ENCODE peak calls at places on chromosomes 1 and 21, in eight cellular contexts. Z is suprapubic skin; P is endothelial cell; C is stimulated activated effector memory CD8-positive, alpha-beta T cell treated with anti-CD3 and anti-CD28 coated beads, Interleukin-12 subunit alpha, Interleukin-12 subunit beta, amount 100 ng/mL, for 72 hours; H is GM23338; F is T1000; S is NCI-H510A treated with DMSO at 0.1 percent for 48 hours; J is SK-N-SH. A is an unnamed sample.

GRCh38 chr1:1763657-1764621 is 14.3 kb downstream of the NADK start:
- DNase-seq in Z (no peak), P (no peak), C (no peak), H (no peak), F (peak), S (peak), J (no peak), A (no peak)

GRCh38 chr1:145729196-145729595 is 9.9 kb downstream of the CD160 start:
- DNase-seq in Z (no peak), P (no peak), C (no peak), H (no peak), F (no peak), S (no peak), J (no peak), A (no peak)

GRCh38 chr1:51919684-51920083 is 41.2 kb upstream of the NRDC start:
- DNase-seq in Z (no peak), P (no peak), C (no peak), H (no peak), F (no peak), S (no peak), J (no peak), A (no peak)

GRCh38 chr1:20589331-20590312 is 725 bp downstream of the CDA start:
- DNase-seq in Z (peak), P (no peak), C (no peak), H (no peak), F (no peak), S (no peak), J (peak), A (no peak)

GRCh38 chr1:36831171-36831810 is 203.0 kb downstream of the GRIK3 start:
- DNase-seq in Z (no peak), P (no peak), C (no peak), H (no peak), F (no peak), S (peak), J (no peak), A (no peak)

GRCh38 chr1:42928859-42929258 is 29.8 kb downstream of the SLC2A1 start:
- DNase-seq in Z (peak), P (no peak), C (no peak), H (no peak), F (no peak), S (no peak), J (no peak), A (no peak)

GRCh38 chr1:6519935-6520621 is 28.6 kb upstream of the PLEKHG5 start:
- DNase-seq in Z (no peak), P (no peak), C (no peak), H (peak), F (peak), S (peak), J (peak), A (peak)

GRCh38 chr1:170548497-170548896 is 16.5 kb downstream of the GORAB start:
- DNase-seq in Z (no peak), P (no peak), C (no peak), H (no peak), F (no peak), S (no peak), J (no peak), A (no peak)

GRCh38 chr1:223329664-223330420 is 34.1 kb downstream of the SUSD4 start:
- DNase-seq in Z (no peak), P (no peak), C (no peak), H (no peak), F (no peak), S (no peak), J (no peak), A (no peak)

GRCh38 chr1:51175278-51175677 is 60.8 kb upstream of the RNF11 start:
- DNase-seq in Z (no peak), P (no peak), C (no peak), H (no peak), F (no peak), S (no peak), J (no peak), A (no peak)

GRCh38 chr21:45125347-45125746 is 51.0 kb downstream of the ADARB1 start:
- DNase-seq in Z (no peak), P (no peak), C (no peak), H (no peak), F (no peak), S (no peak), J (no peak), A (no peak)

GRCh38 chr1:67642694-67643093 is 42.3 kb upstream of the GADD45A start:
- DNase-seq in Z (no peak), P (peak), C (no peak), H (no peak), F (no peak), S (no peak), J (no peak), A (no peak)

GRCh38 chr1:54407957-54408700 is 1.9 kb upstream of the SSBP3 start:
- DNase-seq in Z (no peak), P (no peak), C (no peak), H (peak), F (peak), S (no peak), J (no peak), A (no peak)

GRCh38 chr1:2514863-2515762 is 11.3 kb downstream of the PANK4 start:
- DNase-seq in Z (no peak), P (no peak), C (no peak), H (peak), F (no peak), S (no peak), J (no peak), A (no peak)

GRCh38 chr1:43621861-43622260 is 28.1 kb upstream of the KDM4A start:
- DNase-seq in Z (no peak), P (no peak), C (no peak), H (no peak), F (no peak), S (no peak), J (no peak), A (no peak)

GRCh38 chr1:5915587-5916571 is 76.3 kb downstream of the NPHP4 start:
- DNase-seq in Z (no peak), P (no peak), C (no peak), H (peak), F (no peak), S (peak), J (peak), A (no peak)

GRCh38 chr21:25457411-25457810 is 149.9 kb downstream of the MRPL39 start:
- DNase-seq in Z (no peak), P (no peak), C (no peak), H (no peak), F (no peak), S (no peak), J (no peak), A (no peak)

GRCh38 chr1:28914228-28915035 is at the start of gene EPB41:
- DNase-seq in Z (peak), P (peak), C (peak), H (peak), F (peak), S (peak), J (peak), A (peak)

GRCh38 chr1:156851779-156852413 is 7.0 kb downstream of the INSRR start:
- DNase-seq in Z (no peak), P (no peak), C (no peak), H (no peak), F (no peak), S (peak), J (no peak), A (no peak)

GRCh38 chr1:39103321-39104157 is 77.4 kb downstream of the NDUFS5 start:
- DNase-seq in Z (no peak), P (no peak), C (no peak), H (no peak), F (no peak), S (no peak), J (no peak), A (no peak)

GRCh38 chr1:24321712-24322635 is 2.8 kb downstream of the GRHL3 start:
- DNase-seq in Z (peak), P (peak), C (peak), H (peak), F (peak), S (peak), J (no peak), A (no peak)

GRCh38 chr1:118360817-118361216 is 175.8 kb upstream of the SPAG17 start:
- DNase-seq in Z (no peak), P (no peak), C (no peak), H (no peak), F (no peak), S (no peak), J (no peak), A (no peak)

A was measured in iPS DF 6.9.